ENCODE peak calls at places on chromosomes 13 and 19, in six cellular contexts. L, Q, Z, F, U and J are unnamed samples.
A peak's percentile ranks its signal among the peaks of the same experiment; 100 is the strongest.

GRCh38 chr13:43107780-43108179 is 84.4 kb downstream of the DNAJC15 start:
- DNase-seq in Q (no peak), Z (no peak), L (no peak), F (no peak), U (no peak), J (no peak)

GRCh38 chr13:33194820-33195692 is 90.5 kb downstream of the STARD13 start:
- DNase-seq in L (peak; percentile 79), Q (no peak), U (no peak), Z (no peak), F (no peak), J (no peak)

GRCh38 chr13:61900033-61900432 is 484.4 kb upstream of the PCDH20 start:
- DNase-seq in U (no peak), Q (no peak), Z (no peak), F (no peak), L (no peak), J (no peak)

GRCh38 chr13:31540316-31540715 is 199.0 kb upstream of the RXFP2 start:
- DNase-seq in F (no peak), Q (no peak), U (no peak), L (no peak), Z (no peak), J (no peak)

GRCh38 chr19:29662604-29663404 is 2.5 kb upstream of the PLEKHF1 start:
- DNase-seq in F (no peak), Q (peak; percentile 82), Z (peak; percentile 27), U (peak; percentile 90), L (peak; percentile 85), J (no peak)

GRCh38 chr19:1825909-1826556 is 14.0 kb upstream of the ATP8B3 start:
- DNase-seq in Z (peak; percentile 12), U (no peak), Q (peak; percentile 41), F (peak; percentile 34), L (peak; percentile 36), J (no peak)

GRCh38 chr13:44540761-44541434 is 35.2 kb downstream of the TSC22D1 start:
- DNase-seq in L (no peak), U (no peak), F (no peak), Q (no peak), Z (no peak), J (no peak)

GRCh38 chr13:28394422-28394821 is 100.5 kb downstream of the FLT1 start:
- DNase-seq in L (no peak), U (no peak), Z (no peak), Q (no peak), F (no peak), J (peak; percentile 16)

GRCh38 chr13:66886248-66886647 is 343.9 kb downstream of the PCDH9 start:
- DNase-seq in L (no peak), U (no peak), F (peak; percentile 37), Z (peak; percentile 49), Q (no peak), J (no peak)

GRCh38 chr13:21225841-21226581 is 49.6 kb downstream of the MRPL57 start:
- DNase-seq in L (no peak), U (no peak), F (no peak), Q (no peak), Z (no peak), J (no peak)

GRCh38 chr19:17522988-17523872 is 11.8 kb downstream of the PGLS start:
- DNase-seq in L (no peak), U (no peak), Q (no peak), F (peak; percentile 9), Z (peak; percentile 44), J (no peak)

GRCh38 chr19:33332248-33332647 is 29.9 kb upstream of the CEBPA start:
- DNase-seq in Z (peak; percentile 1), L (no peak), U (no peak), Q (no peak), F (no peak), J (no peak)

GRCh38 chr19:18522124-18522861 is 423 bp upstream of the ELL start:
- DNase-seq in Z (peak; percentile 100), L (peak; percentile 100), U (peak; percentile 100), Q (peak; percentile 100), F (peak; percentile 100), J (peak; percentile 99)

GRCh38 chr19:55809381-55810058 is 22.3 kb downstream of the NLRP11 start:
- DNase-seq in Q (peak; percentile 2), L (no peak), Z (peak; percentile 3), F (no peak), U (no peak), J (no peak)

GRCh38 chr19:33630880-33631627 is 9.3 kb downstream of the CHST8 start:
- DNase-seq in L (no peak), U (peak; percentile 47), Q (no peak), Z (no peak), F (no peak), J (no peak)

GRCh38 chr13:51729853-51730553 is 74.0 kb downstream of the DHRS12 start:
- DNase-seq in Z (no peak), U (peak; percentile 89), L (peak; percentile 44), F (no peak), Q (peak; percentile 77), J (no peak)

GRCh38 chr19:44623626-44624025 is 10.3 kb downstream of the IGSF23 start:
- DNase-seq in Q (no peak), U (no peak), L (no peak), Z (no peak), F (no peak), J (no peak)

GRCh38 chr19:46951236-46951986 is 68.2 kb upstream of the NPAS1 start:
- DNase-seq in U (no peak), L (no peak), Q (peak; percentile 79), F (no peak), Z (no peak), J (peak; percentile 86)

GRCh38 chr13:99694251-99694650 is 193.0 kb downstream of the TM9SF2 start:
- DNase-seq in L (no peak), Z (no peak), U (no peak), Q (no peak), F (no peak), J (no peak)

GRCh38 chr13:34523401-34523800 is 418.7 kb upstream of the NBEA start:
- DNase-seq in U (no peak), Q (no peak), F (no peak), Z (no peak), L (no peak), J (no peak)

GRCh38 chr13:42002066-42002465 is 41.2 kb upstream of the VWA8 start:
- DNase-seq in U (no peak), L (no peak), Q (no peak), F (no peak), Z (no peak), J (no peak)
- H3K27ac ChIP-seq in U (no peak overlapping the region), L (peak overlapping the region; percentile 33), Q (no peak overlapping the region), F (no peak overlapping the region), Z (no peak overlapping the region), J (no peak overlapping the region)

GRCh38 chr19:15464394-15465385 is at the start of gene RASAL3:
- DNase-seq in Q (no peak), Z (no peak), F (no peak), L (no peak), U (no peak), J (no peak)

GRCh38 chr19:15461694-15462093 is 2.6 kb downstream of the RASAL3 start:
- DNase-seq in L (no peak), Z (no peak), F (no peak), U (no peak), Q (no peak), J (no peak)

GRCh38 chr19:15467734-15468214 is 3.4 kb upstream of the RASAL3 start:
- DNase-seq in Z (no peak), L (no peak), F (no peak), Q (no peak), U (no peak), J (no peak)

GRCh38 chr19:15466851-15467733 is 2.7 kb upstream of the RASAL3 start:
- DNase-seq in Z (no peak), F (no peak), L (peak; percentile 32), Q (no peak), U (no peak), J (peak; percentile 48)

DNA sequence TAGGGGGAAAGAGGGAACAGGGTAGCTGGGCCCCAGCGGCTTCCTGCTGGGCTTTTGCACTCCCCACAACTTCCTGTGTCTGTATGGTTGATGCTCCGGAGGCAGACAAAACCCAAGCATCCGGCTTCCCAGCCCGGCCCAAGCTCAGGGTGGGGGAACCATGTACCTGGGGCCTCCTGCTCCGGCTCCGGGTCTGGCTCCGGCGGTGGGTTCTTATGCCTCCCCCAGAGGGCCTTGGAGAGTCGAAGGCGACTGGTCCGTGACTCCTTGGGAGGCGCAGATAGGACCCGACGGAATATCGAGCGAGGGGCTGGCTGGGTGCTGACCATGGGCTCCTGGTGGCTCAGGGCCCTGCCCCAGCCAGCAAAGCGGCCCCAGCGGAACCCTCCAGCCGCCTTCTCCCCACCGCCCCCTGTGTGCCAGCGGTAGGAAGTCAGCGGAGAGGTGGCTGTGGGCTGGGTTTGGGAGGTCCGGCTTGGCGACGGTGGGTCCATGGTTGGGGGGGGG is 426 bp downstream of the RASAL3 start:
- DNase-seq in F (no peak), L (no peak), Q (no peak), U (no peak), Z (no peak), J (no peak)
- H3K27ac ChIP-seq in F (no peak overlapping the region), L (no peak overlapping the region), Q (no peak overlapping the region), U (peak overlapping the region; percentile 51), Z (peak overlapping the region; percentile 51), J (no peak overlapping the region)

DNA sequence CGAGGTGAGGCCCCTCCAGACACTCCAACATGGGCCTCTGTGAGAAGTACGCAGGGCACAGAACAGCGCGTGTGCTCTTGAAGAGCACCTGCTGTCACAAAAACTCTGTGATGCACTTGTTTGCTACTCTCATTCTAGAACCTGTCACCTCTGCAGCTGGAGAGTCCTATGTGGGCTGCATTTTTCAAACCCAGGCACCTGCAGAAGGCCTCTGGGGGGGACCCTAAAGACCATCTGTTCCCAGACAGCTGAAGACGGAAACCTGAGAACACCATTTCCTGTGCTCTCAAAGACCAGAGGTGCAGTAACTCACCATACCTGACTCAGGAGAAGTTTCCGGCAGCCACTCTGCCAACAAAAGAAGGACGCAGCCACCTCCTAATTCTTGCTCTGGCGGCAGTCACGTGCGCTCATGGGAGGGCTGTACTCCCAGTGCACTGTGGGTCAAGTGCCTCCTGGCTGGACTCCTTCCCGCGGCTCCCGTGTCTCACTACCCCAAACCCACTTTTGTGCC is 28.1 kb downstream of the RANBP3 start:
- DNase-seq in Z (peak; percentile 14), Q (no peak), L (no peak), U (no peak), F (no peak), J (no peak)
- H3K27ac ChIP-seq in Z (no peak overlapping the region), Q (no peak overlapping the region), L (peak overlapping the region; percentile 11), U (no peak overlapping the region), F (peak overlapping the region; percentile 32), J (no peak overlapping the region)

GRCh38 chr13:110028838-110029621 is 242.6 kb upstream of the IRS2 start:
- DNase-seq in F (no peak), Q (no peak), Z (no peak), L (no peak), U (no peak), J (no peak)

GRCh38 chr13:110023729-110024645 is 237.6 kb upstream of the IRS2 start:
- DNase-seq in Q (no peak), L (no peak), F (no peak), U (peak; percentile 83), Z (no peak), J (no peak)

GRCh38 chr13:110027470-110028240 is 241.3 kb upstream of the IRS2 start:
- DNase-seq in L (no peak), Z (no peak), U (no peak), Q (no peak), F (no peak), J (no peak)

GRCh38 chr13:110028311-110028710 is 241.9 kb upstream of the IRS2 start:
- DNase-seq in F (no peak), Q (no peak), Z (no peak), L (no peak), U (no peak), J (no peak)

DNA sequence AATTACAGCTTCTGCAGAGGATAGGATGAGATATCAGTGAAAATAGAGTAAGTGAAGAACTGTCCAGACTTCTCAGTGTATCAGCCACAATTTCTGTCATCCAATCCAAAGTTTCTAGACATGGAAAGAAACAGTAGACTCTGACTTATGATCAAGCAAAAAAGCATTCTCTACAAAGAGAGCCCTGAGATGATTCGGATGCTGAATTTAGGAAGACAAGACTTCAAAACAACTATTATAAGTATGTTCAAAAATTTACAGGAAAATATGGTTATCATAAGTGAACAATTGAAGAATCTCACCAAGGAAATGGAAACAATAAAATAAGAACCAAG is 238.2 kb upstream of the IRS2 start:
- DNase-seq in Z (no peak), Q (no peak), U (no peak), F (no peak), L (no peak), J (no peak)
- H3K27ac ChIP-seq in Z (no peak overlapping the region), Q (no peak overlapping the region), U (peak overlapping the region; percentile 83), F (peak overlapping the region; percentile 91), L (no peak overlapping the region), J (no peak overlapping the region)